ENCODE peak calls at places on chromosomes 6 and 20, in seven cellular contexts. Q, X, M, I, J, B and Z are unnamed samples.

GRCh38 chr6:13327691-13328075 is 654 bp downstream of the TBC1D7 start:
- DNase-seq in I (no peak), J (no peak), M (peak), Q (no peak), X (no peak), B (no peak), Z (no peak)

GRCh38 chr6:44542401-44543116 is 155.1 kb downstream of the CDC5L start:
- DNase-seq in M (peak), Q (no peak), I (no peak), J (no peak), B (no peak), X (peak), Z (peak)

GRCh38 chr6:69007781-69008180 is 372.7 kb downstream of the ADGRB3 start:
- DNase-seq in X (no peak), I (no peak), B (no peak), M (no peak), J (no peak), Q (no peak), Z (no peak)

GRCh38 chr6:88908598-88909548 is 54.5 kb downstream of the RNGTT start:
- DNase-seq in I (no peak), M (no peak), Q (no peak), X (no peak), J (no peak), B (no peak), Z (no peak)

GRCh38 chr20:33392016-33392415 is 9.3 kb downstream of the CDK5RAP1 start:
- DNase-seq in X (peak), J (no peak), I (peak), Q (peak), B (peak), M (no peak), Z (peak)

GRCh38 chr20:58389324-58389967 is 417 bp downstream of the VAPB start:
- DNase-seq in B (no peak), J (peak), X (no peak), M (peak), Q (peak), I (peak), Z (peak)

GRCh38 chr6:92623441-92623840 is 795.9 kb downstream of the EPHA7 start:
- DNase-seq in J (no peak), M (no peak), X (no peak), I (no peak), Q (no peak), B (no peak), Z (no peak)

GRCh38 chr6:131159578-131159977 is 24.3 kb downstream of the AKAP7 start:
- DNase-seq in I (peak), X (peak), B (peak), M (no peak), J (no peak), Q (peak), Z (peak)

DNA sequence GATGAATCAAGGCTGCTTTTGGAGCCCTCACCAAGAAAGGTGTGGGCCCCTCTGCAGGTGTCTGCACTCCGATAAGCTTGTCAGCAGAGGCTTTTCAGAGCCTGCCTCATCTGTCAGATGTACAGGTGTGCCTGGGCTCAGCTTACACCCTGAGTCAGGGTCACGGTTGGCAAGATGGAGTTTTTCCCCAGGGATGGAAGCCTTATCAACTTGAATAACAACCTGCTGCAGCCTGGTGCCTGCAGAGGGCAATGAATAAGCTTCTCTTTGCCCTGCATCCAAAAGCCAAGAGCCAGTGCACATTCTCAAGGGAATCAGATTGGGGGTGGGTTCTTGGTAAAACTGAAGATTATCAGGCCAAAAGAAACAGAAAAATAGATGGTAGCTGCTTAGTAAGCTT is 427.1 kb downstream of the CD83 start:
- DNase-seq in M (no peak), X (no peak), J (no peak), I (no peak), B (no peak), Q (no peak), Z (no peak)
- TF ChIP-seq CTCF in M (no peak), X (no peak), J (no peak), I (no peak), B (no peak), Q (no peak), Z (no peak)

GRCh38 chr6:54403096-54403495 is 94.9 kb downstream of the TINAG start:
- DNase-seq in I (no peak), J (no peak), X (no peak), B (no peak), Q (no peak), M (no peak), Z (no peak)

GRCh38 chr6:54404791-54405190 is 96.5 kb downstream of the TINAG start:
- DNase-seq in B (no peak), I (no peak), Q (peak), M (no peak), X (no peak), J (no peak), Z (peak)
- TF ChIP-seq CTCF in B (no peak), I (no peak), Q (no peak), M (no peak), X (no peak), J (no peak), Z (no peak)

DNA sequence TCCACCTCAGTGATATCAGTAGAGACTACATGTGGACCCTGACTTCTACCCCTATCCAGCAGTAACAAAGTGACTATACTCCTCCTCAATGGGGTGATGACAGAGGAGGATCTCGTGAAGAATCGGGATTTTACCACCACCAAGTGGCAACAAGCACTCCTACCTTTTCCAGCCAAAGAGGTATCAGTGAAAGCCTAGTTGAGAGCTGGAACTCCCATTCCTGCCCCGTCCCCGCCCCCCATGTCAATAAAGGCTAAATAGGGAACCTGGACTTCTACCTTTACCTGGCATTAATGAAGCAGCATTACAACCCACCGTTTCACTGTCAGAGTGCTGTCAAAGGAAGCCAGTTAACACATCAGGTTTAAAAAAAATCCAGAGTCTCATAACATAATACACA is 45.3 kb downstream of the RNF24 start:
- DNase-seq in M (no peak), X (no peak), Q (no peak), B (no peak), J (no peak), I (no peak), Z (no peak)
- TF ChIP-seq CTCF in M (no peak), X (no peak), Q (no peak), B (no peak), J (no peak), I (no peak), Z (no peak)

GRCh38 chr20:2800590-2801458 is at the start of gene CPXM1:
- DNase-seq in X (no peak), B (no peak), I (no peak), J (no peak), M (peak), Q (no peak), Z (no peak)
- TF ChIP-seq CTCF in X (no peak), B (no peak), I (no peak), J (no peak), M (peak), Q (no peak), Z (no peak)

GRCh38 chr6:157274471-157275226 is 48.7 kb downstream of the TMEM242 start:
- DNase-seq in I (peak), Q (peak), B (no peak), M (peak), J (peak), X (peak), Z (peak)
- TF ChIP-seq CTCF in I (peak), Q (peak), B (peak), M (peak), J (peak), X (peak), Z (peak)

DNA sequence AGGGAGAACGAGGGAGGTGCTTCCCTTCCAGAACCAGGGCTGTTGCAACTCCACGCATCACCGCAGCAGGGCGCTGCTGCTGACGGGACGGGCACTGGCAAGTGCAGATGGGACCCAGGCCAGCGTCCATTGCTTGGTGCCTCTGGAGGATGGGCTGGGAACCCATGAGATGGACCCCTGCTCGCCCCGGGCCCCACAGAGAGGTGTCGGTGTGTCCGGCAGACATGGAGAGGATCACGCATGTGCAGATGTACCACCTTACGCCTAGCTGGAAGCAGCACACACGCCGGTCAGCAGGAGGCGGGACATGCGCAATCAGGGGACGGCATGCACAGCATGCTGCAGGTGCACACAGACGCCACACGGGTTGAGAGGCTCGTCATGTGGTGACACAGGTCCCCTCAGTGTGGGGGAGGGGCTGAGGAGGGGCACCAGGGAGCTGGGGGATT is 5.7 kb downstream of the CABLES2 start:
- DNase-seq in B (no peak), J (no peak), I (no peak), X (no peak), Q (no peak), M (peak), Z (no peak)
- TF ChIP-seq CTCF in B (no peak), J (no peak), I (no peak), X (no peak), Q (no peak), M (peak), Z (peak)

GRCh38 chr6:40582892-40583291 is 4.3 kb downstream of the LRFN2 start:
- DNase-seq in X (no peak), B (no peak), Q (no peak), J (no peak), M (no peak), I (no peak), Z (no peak)
- TF ChIP-seq CTCF in X (no peak), B (no peak), Q (no peak), J (no peak), M (peak), I (peak), Z (no peak)